ENCODE peak calls at places on chromosomes 1 and 21, in seven cellular contexts. S is HepG2, U is SK-N-SH, H is H1, G is GM12891, N is K562, P is GM12878. Q is an unnamed sample.

GRCh38 chr1:221837886-221838285 is 96.0 kb upstream of the DUSP10 start:
- DNase-seq in S (no peak), U (no peak), H (no peak), G (no peak), N (no peak), P (peak), Q (peak)

GRCh38 chr1:112881742-112882127 is 74.3 kb downstream of the SLC16A1 start:
- DNase-seq in S (no peak), U (no peak), H (no peak), G (no peak), N (peak), P (no peak), Q (no peak)

GRCh38 chr21:41508415-41509205 is 652 bp upstream of the TMPRSS2 start:
- DNase-seq in S (no peak), U (no peak), H (peak), G (no peak), N (no peak), P (no peak), Q (no peak)

GRCh38 chr1:150507912-150508864 is at the start of gene ECM1:
- DNase-seq in S (no peak), U (no peak), H (no peak), G (no peak), N (peak), P (no peak), Q (no peak)

GRCh38 chr1:194786027-194786426 is 1599.6 kb upstream of the B3GALT2 start:
- DNase-seq in S (no peak), U (no peak), H (no peak), G (no peak), N (no peak), P (no peak), Q (no peak)

GRCh38 chr1:185069202-185069601 is 23.8 kb downstream of the RNF2 start:
- DNase-seq in S (peak), U (no peak), H (no peak), G (no peak), N (no peak), P (no peak), Q (no peak)

GRCh38 chr21:44515359-44516165 is 24.4 kb downstream of the KRTAP10-1 start:
- DNase-seq in S (no peak), U (no peak), H (no peak), G (no peak), N (no peak), P (no peak), Q (no peak)

GRCh38 chr1:157113116-157113515 is 13.5 kb upstream of the ETV3L start:
- DNase-seq in S (no peak), U (no peak), H (no peak), G (no peak), N (no peak), P (no peak), Q (no peak)

GRCh38 chr1:162070094-162070748 is 730 bp downstream of the NOS1AP start:
- DNase-seq in S (no peak), U (no peak), H (no peak), G (no peak), N (no peak), P (no peak), Q (no peak)

GRCh38 chr1:36737767-36738166 is 255.1 kb upstream of the CSF3R start:
- DNase-seq in S (no peak), U (no peak), H (no peak), G (no peak), N (no peak), P (no peak), Q (no peak)

GRCh38 chr1:160163612-160164011 is 12.2 kb downstream of the ATP1A4 start:
- DNase-seq in S (peak), U (no peak), H (no peak), G (no peak), N (no peak), P (no peak), Q (no peak)
- TF ChIP-seq TAF1 in S (no peak), U (no peak), H (no peak), G (no peak), N (no peak), P (no peak), Q (no peak)

DNA sequence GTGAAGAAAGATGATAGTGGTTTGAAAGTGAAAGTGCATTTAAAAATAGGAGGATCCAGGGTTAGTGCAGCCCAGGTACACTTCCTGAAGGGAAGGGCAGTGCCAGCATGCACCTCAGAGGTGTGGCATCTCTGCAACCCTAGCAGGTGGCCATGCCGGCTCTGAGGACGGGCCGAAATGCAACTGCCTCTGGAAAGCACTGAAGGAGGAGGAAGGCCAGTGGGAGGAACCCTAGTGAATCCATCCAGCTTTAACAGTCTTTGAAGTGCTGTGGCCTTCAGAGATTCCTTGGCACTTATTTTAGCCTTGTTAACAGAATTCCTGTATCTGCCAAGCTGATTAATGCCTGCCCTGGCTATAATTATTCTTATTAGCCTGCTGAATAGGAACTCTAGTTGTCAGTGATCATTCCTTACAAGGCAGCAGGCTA is 5.5 kb downstream of the PTGFRN start:
- DNase-seq in S (no peak), U (no peak), H (no peak), G (no peak), N (no peak), P (no peak), Q (no peak)
- TF ChIP-seq POLR2AphosphoS5 in S (no peak), U (no peak), H (no peak), G (no peak), N (no peak), P (no peak), Q (no peak)

GRCh38 chr21:38037416-38037815 is 121.2 kb upstream of the KCNJ6 start:
- DNase-seq in S (no peak), U (no peak), H (no peak), G (no peak), N (no peak), P (no peak), Q (no peak)

GRCh38 chr21:38041493-38041892 is 125.2 kb upstream of the KCNJ6 start:
- DNase-seq in S (no peak), U (no peak), H (no peak), G (no peak), N (no peak), P (no peak), Q (no peak)

GRCh38 chr21:38039369-38039768 is 123.1 kb upstream of the KCNJ6 start:
- DNase-seq in S (no peak), U (no peak), H (no peak), G (no peak), N (peak), P (no peak), Q (no peak)

GRCh38 chr21:38039841-38040240 is 123.6 kb upstream of the KCNJ6 start:
- DNase-seq in S (no peak), U (no peak), H (no peak), G (no peak), N (no peak), P (no peak), Q (no peak)

DNA sequence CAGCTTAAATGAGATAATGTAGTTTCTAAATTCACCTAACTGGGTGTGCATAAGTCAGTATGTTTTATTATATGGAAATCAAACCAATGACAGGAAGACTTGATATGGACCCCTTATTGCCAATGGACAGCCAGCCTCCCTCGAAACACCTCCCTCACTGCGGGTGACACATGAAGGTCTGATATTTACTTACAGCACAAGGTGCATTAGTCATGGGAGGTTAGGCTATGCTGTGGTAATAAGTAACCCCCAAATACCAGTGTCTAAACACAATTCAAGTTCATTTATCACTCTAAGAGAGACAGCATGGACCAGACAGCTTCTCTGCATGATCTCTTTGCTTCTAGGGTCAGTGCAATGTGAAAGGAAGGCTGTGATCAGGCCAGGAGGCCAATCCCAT is 126.0 kb upstream of the KCNJ6 start:
- DNase-seq in S (no peak), U (no peak), H (no peak), G (no peak), N (no peak), P (no peak), Q (no peak)
- TF ChIP-seq TAF1 in S (no peak), U (no peak), H (no peak), G (no peak), N (no peak), P (no peak), Q (no peak)

DNA sequence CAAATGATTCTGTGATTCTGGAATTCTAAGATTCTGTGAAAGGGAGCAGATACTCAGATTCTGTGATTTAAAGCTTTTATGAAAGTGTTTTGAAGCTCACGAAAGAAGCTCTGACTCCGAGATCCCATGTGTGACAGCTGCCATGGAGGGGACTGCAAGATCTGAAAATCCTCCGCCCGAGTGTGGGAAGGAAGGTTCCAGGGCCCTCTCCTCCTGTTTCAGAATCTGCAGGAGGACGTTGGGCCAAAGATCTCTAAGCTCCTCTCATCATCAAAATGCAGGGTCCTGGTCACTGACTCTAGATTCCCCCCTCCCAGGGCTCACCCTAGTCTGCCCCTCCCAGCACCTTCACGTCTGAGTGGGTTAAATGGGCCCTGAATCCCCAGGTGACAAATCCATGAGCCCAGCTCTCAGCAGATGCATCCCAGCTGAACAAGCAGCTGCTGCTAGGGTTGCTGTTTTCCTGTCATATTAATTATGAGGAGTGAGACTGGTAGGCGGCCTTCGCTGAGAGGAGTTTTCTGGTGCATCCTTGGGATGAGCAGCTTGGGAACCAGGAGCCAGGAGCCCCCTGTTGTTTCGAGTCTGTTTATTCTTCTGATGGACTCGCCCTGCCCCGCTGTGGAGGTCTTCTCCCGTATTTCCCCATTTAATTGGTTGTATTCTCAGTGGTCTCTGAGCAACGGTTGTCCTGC is 402.0 kb downstream of the MATN1 start:
- DNase-seq in S (no peak), U (peak), H (peak), G (no peak), N (no peak), P (no peak), Q (no peak)
- TF ChIP-seq POLR2AphosphoS5 in S (no peak), U (no peak), H (no peak), G (no peak), N (no peak), P (no peak), Q (no peak)

Q was measured in GM12892.